ENCODE peak calls at places on chromosomes 16 and 17, in seven cellular contexts. H is dermis microvascular lymphatic vessel endothelial cell; A is activated T-helper 9 cell treated with anti-CD3 and anti-CD28 coated beads, Interleukin-2, amount 50 U/mL, for 16 hours; S is WTC11; I is NCI-H1105; T is adrenal gland; O is SJSA1. J is an unnamed sample.

GRCh38 chr17:13601317-13601775 is 383 bp downstream of the HS3ST3A1 start:
- DNase-seq in H (no peak), T (no peak), S (peak), A (no peak), I (no peak), O (peak), J (no peak)

GRCh38 chr17:5282639-5283217 is 644 bp downstream of the RABEP1 start:
- DNase-seq in S (peak), A (peak), I (no peak), T (peak), H (no peak), O (no peak), J (peak)

GRCh38 chr16:17211797-17212196 is 259.0 kb downstream of the XYLT1 start:
- DNase-seq in A (peak), S (peak), T (no peak), I (no peak), H (no peak), O (no peak), J (peak)

GRCh38 chr17:142102-142661 is 4.8 kb downstream of the SCGB1C2 start:
- DNase-seq in T (no peak), I (no peak), H (peak), S (no peak), O (peak), A (no peak), J (no peak)

GRCh38 chr17:50363217-50364060 is 9.5 kb downstream of the MRPL27 start:
- DNase-seq in T (peak), A (no peak), H (peak), I (no peak), S (peak), O (peak), J (no peak)

GRCh38 chr17:27929990-27930389 is 36.8 kb upstream of the LYRM9 start:
- DNase-seq in H (no peak), A (no peak), T (no peak), I (no peak), O (no peak), S (no peak), J (no peak)

GRCh38 chr16:17544785-17545184 is 74.0 kb upstream of the XYLT1 start:
- DNase-seq in T (no peak), I (no peak), S (peak), A (no peak), H (no peak), O (no peak), J (no peak)

GRCh38 chr16:89324056-89325010 is 106.8 kb downstream of the ZNF778 start:
- DNase-seq in H (peak), A (peak), I (no peak), T (no peak), S (peak), O (peak), J (peak)

GRCh38 chr16:89193021-89193575 is 7.2 kb downstream of the SLC22A31 start:
- DNase-seq in O (peak), A (peak), T (peak), I (no peak), H (peak), S (peak), J (no peak)

GRCh38 chr17:51455931-51456330 is 195.6 kb downstream of the UTP18 start:
- DNase-seq in I (no peak), A (no peak), S (no peak), T (no peak), H (no peak), O (no peak), J (no peak)

GRCh38 chr16:17452931-17453330 is 17.8 kb downstream of the XYLT1 start:
- DNase-seq in O (no peak), A (no peak), S (no peak), T (no peak), H (no peak), I (no peak), J (no peak)

GRCh38 chr17:4318596-4318995 is 47.9 kb downstream of the UBE2G1 start:
- DNase-seq in H (no peak), O (no peak), S (no peak), A (no peak), I (no peak), T (no peak), J (no peak)

GRCh38 chr16:54075446-54075845 is 211.1 kb downstream of the IRX3 start:
- DNase-seq in H (no peak), A (no peak), S (no peak), T (no peak), O (no peak), I (no peak), J (no peak)

GRCh38 chr17:19448341-19449268 is 37.6 kb downstream of the RNF112 start:
- DNase-seq in A (no peak), S (no peak), H (peak), O (no peak), T (peak), I (no peak), J (no peak)

GRCh38 chr16:18068477-18068876 is 268.1 kb downstream of the NPIPA8 start:
- DNase-seq in T (no peak), A (no peak), O (no peak), I (no peak), H (no peak), S (no peak), J (no peak)

GRCh38 chr16:47928008-47928407 is 227.8 kb downstream of the ABCC12 start:
- DNase-seq in H (peak), I (no peak), A (no peak), T (no peak), O (no peak), S (peak), J (no peak)

GRCh38 chr16:73949574-73950348 is 346.9 kb upstream of the PSMD7 start:
- DNase-seq in I (no peak), A (no peak), H (no peak), O (no peak), S (no peak), T (peak), J (no peak)

GRCh38 chr17:39601758-39602532 is 5.8 kb downstream of the NEUROD2 start:
- DNase-seq in H (no peak), O (no peak), I (no peak), S (no peak), T (no peak), A (no peak), J (no peak)

GRCh38 chr17:46772013-46772878 is 46.2 kb downstream of the WNT3 start:
- DNase-seq in S (peak), I (peak), T (peak), A (no peak), H (peak), O (peak), J (no peak)

GRCh38 chr16:15671530-15672117 is 21.6 kb downstream of the NDE1 start:
- DNase-seq in H (no peak), I (no peak), O (no peak), S (no peak), T (no peak), A (no peak), J (no peak)

GRCh38 chr16:963913-964695 is 6.7 kb downstream of the LMF1 start:
- DNase-seq in S (no peak), T (no peak), H (peak), O (no peak), I (no peak), A (no peak), J (no peak)

GRCh38 chr16:82630219-82630618 is 3.5 kb downstream of the CDH13 start:
- DNase-seq in T (no peak), A (no peak), H (peak), I (no peak), S (no peak), O (no peak), J (no peak)

GRCh38 chr16:2475413-2476344 is 752 bp downstream of the TBC1D24 start:
- DNase-seq in I (no peak), O (no peak), A (no peak), T (no peak), S (peak), H (peak), J (peak)

GRCh38 chr17:64399071-64399766 is 8.6 kb upstream of the PECAM1 start:
- DNase-seq in H (peak), A (no peak), I (no peak), O (no peak), T (no peak), S (no peak), J (no peak)

GRCh38 chr16:49183911-49184310 is 97.7 kb downstream of the CBLN1 start:
- DNase-seq in I (peak), O (no peak), A (no peak), S (peak), T (no peak), H (no peak), J (no peak)